ENCODE peak calls at places on chromosomes 2 and 18, in ten cellular contexts. M, I, Q, O, D, Y, W, B, L and P are unnamed samples.

GRCh38 chr18:79509536-79509930 is 113.8 kb downstream of the NFATC1 start:
- DNase-seq in M (no peak), I (no peak), Q (no peak), O (no peak), D (no peak), Y (no peak), W (no peak), B (no peak), L (peak; percentile 3), P (no peak)

GRCh38 chr2:133362061-133362476 is 206.2 kb downstream of the NCKAP5 start:
- DNase-seq in M (peak; percentile 22), I (no peak), Q (no peak), O (no peak), D (peak; percentile 52), Y (no peak), W (peak; percentile 10), B (no peak), L (no peak), P (no peak)

GRCh38 chr18:45569566-45569965 is 45.7 kb upstream of the SLC14A2 start:
- DNase-seq in M (no peak), I (no peak), Q (no peak), O (no peak), D (peak; percentile 16), Y (no peak), W (no peak), B (no peak), L (no peak), P (no peak)

GRCh38 chr2:58449286-58450010 is 208.3 kb upstream of the FANCL start:
- DNase-seq in M (no peak), I (no peak), Q (no peak), O (peak; percentile 28), D (no peak), Y (no peak), W (no peak), B (no peak), L (no peak), P (peak; percentile 7)

GRCh38 chr18:58190842-58191530 is 147.0 kb downstream of the NEDD4L start:
- DNase-seq in M (no peak), I (no peak), Q (no peak), O (no peak), D (no peak), Y (no peak), W (no peak), B (no peak), L (no peak), P (no peak)

GRCh38 chr2:152171733-152172132 is 3.8 kb downstream of the STAM2 start:
- DNase-seq in M (peak; percentile 33), I (no peak), Q (no peak), O (no peak), D (no peak), Y (no peak), W (no peak), B (no peak), L (no peak), P (no peak)

GRCh38 chr18:48053881-48054586 is 123.6 kb upstream of the SMAD2 start:
- DNase-seq in M (no peak), I (no peak), Q (no peak), O (no peak), D (no peak), Y (no peak), W (no peak), B (no peak), L (no peak), P (no peak)

GRCh38 chr18:46632401-46633089 is 24.5 kb downstream of the LOXHD1 start:
- DNase-seq in M (peak; percentile 12), I (no peak), Q (no peak), O (no peak), D (peak; percentile 2), Y (peak; percentile 55), W (no peak), B (no peak), L (no peak), P (no peak)

GRCh38 chr2:30193104-30193681 is 38.1 kb upstream of the LBH start:
- DNase-seq in M (no peak), I (no peak), Q (no peak), O (no peak), D (no peak), Y (no peak), W (no peak), B (no peak), L (no peak), P (no peak)

GRCh38 chr2:27083410-27084296 is 2.9 kb upstream of the KHK start:
- DNase-seq in M (no peak), I (no peak), Q (no peak), O (no peak), D (no peak), Y (no peak), W (no peak), B (no peak), L (no peak), P (no peak)

GRCh38 chr2:214006601-214007000 is 404.3 kb upstream of the VWC2L start:
- DNase-seq in M (no peak), I (no peak), Q (no peak), O (no peak), D (no peak), Y (no peak), W (no peak), B (no peak), L (no peak), P (no peak)